ENCODE peak calls at places on chromosomes 7 and 10, in nine cellular contexts. S is stimulated activated CD8-positive, alpha-beta memory T cell treated with anti-CD3 and anti-CD28 coated beads, Interleukin-15, amount 100 ng/mL, for 24 hours; Q is memory B cell; B is stimulated activated CD4-positive, alpha-beta T cell treated with anti-CD3 and anti-CD28 coated beads, TNF-alpha, amount 100 ng/mL, for 4 hours; I is upper lobe of right lung; V is GM12878; A is GM19239; T is GOT3; O is cardiac muscle cell. U is an unnamed sample.

GRCh38 chr7:112546723-112547513 is 66.1 kb downstream of the LSMEM1 start:
- DNase-seq in S (no peak), Q (no peak), T (no peak), I (peak), B (no peak), V (no peak), A (no peak), O (no peak), U (no peak)

GRCh38 chr7:2639151-2639993 is 7.6 kb downstream of the TTYH3 start:
- DNase-seq in V (no peak), B (no peak), S (no peak), A (no peak), I (no peak), T (no peak), O (no peak), Q (no peak), U (peak)

GRCh38 chr10:95247200-95247880 is 43.5 kb downstream of the PDLIM1 start:
- DNase-seq in A (no peak), S (no peak), Q (no peak), O (no peak), B (no peak), T (no peak), V (no peak), I (no peak), U (no peak)

GRCh38 chr10:10794776-10795175 is 222.9 kb upstream of the CELF2 start:
- DNase-seq in O (no peak), T (no peak), S (no peak), V (no peak), A (no peak), Q (no peak), B (no peak), I (no peak), U (no peak)

GRCh38 chr10:11885437-11886137 is 62.4 kb downstream of the PROSER2 start:
- DNase-seq in B (no peak), T (no peak), V (no peak), S (no peak), Q (no peak), A (no peak), O (no peak), I (peak), U (no peak)

GRCh38 chr10:106873770-106874717 is 290.5 kb downstream of the SORCS1 start:
- DNase-seq in Q (no peak), I (no peak), T (no peak), O (no peak), V (no peak), A (no peak), S (no peak), B (no peak), U (no peak)

GRCh38 chr7:37149019-37149814 is 299.4 kb downstream of the ELMO1 start:
- DNase-seq in S (no peak), O (no peak), A (no peak), I (no peak), T (no peak), Q (no peak), B (no peak), V (no peak), U (no peak)

GRCh38 chr7:73622909-73623797 is 1.2 kb downstream of the MLXIPL start:
- DNase-seq in Q (no peak), B (no peak), S (no peak), T (no peak), O (peak), V (no peak), A (no peak), I (peak), U (no peak)

GRCh38 chr7:149459540-149460433 is 1.1 kb downstream of the ZNF777 start:
- DNase-seq in O (peak), I (no peak), Q (no peak), T (no peak), B (peak), V (no peak), A (peak), S (no peak), U (no peak)